ENCODE peak calls at places on chromosomes 3 and 15, in seven cellular contexts. C is CD4-positive, alpha-beta T cell; E is psoas muscle; I is K562; N is CD8-positive, alpha-beta T cell; T is neural progenitor cell; Z is GM13977. G is an unnamed sample.

GRCh38 chr15:91853501-91853967 is at the start of gene SLCO3A1:
- DNase-seq in T (peak), C (peak), N (peak), I (peak), E (peak), Z (peak), G (no peak)

GRCh38 chr3:156418428-156418827 is 136.5 kb downstream of the SSR3 start:
- DNase-seq in T (no peak), N (no peak), Z (no peak), E (no peak), C (no peak), I (no peak), G (no peak)

GRCh38 chr3:66997560-66998074 is 490 bp upstream of the KBTBD8 start:
- DNase-seq in T (no peak), N (no peak), C (no peak), Z (no peak), I (peak), E (peak), G (no peak)

GRCh38 chr3:170632780-170633179 is 46.9 kb upstream of the SLC7A14 start:
- DNase-seq in Z (peak), N (no peak), T (no peak), C (no peak), I (no peak), E (no peak), G (peak)

GRCh38 chr3:141530133-141530768 is 43.4 kb downstream of the RASA2 start:
- DNase-seq in C (peak), E (no peak), N (no peak), T (no peak), Z (no peak), I (no peak), G (no peak)

GRCh38 chr15:42392309-42393024 is 33.2 kb downstream of the CAPN3 start:
- DNase-seq in Z (no peak), I (peak), N (no peak), C (no peak), E (no peak), T (no peak), G (no peak)

GRCh38 chr15:90322531-90322930 is 29.6 kb upstream of the ZNF774 start:
- DNase-seq in E (no peak), I (no peak), Z (no peak), N (no peak), T (peak), C (no peak), G (no peak)

GRCh38 chr15:33852570-33852969 is 115.7 kb upstream of the CHRM5 start:
- DNase-seq in I (no peak), E (no peak), N (no peak), C (no peak), T (no peak), Z (no peak), G (no peak)

GRCh38 chr3:195715134-195715533 is 5.6 kb upstream of the MUC20 start:
- DNase-seq in Z (no peak), T (no peak), I (peak), N (no peak), C (no peak), E (no peak), G (no peak)

GRCh38 chr15:57085267-57085666 is 166.8 kb downstream of the TCF12 start:
- DNase-seq in Z (no peak), T (no peak), N (no peak), E (no peak), C (no peak), I (no peak), G (no peak)

GRCh38 chr3:188824596-188824995 is 347.2 kb upstream of the TPRG1 start:
- DNase-seq in N (no peak), I (no peak), C (no peak), E (no peak), T (no peak), Z (no peak), G (no peak)

DNA sequence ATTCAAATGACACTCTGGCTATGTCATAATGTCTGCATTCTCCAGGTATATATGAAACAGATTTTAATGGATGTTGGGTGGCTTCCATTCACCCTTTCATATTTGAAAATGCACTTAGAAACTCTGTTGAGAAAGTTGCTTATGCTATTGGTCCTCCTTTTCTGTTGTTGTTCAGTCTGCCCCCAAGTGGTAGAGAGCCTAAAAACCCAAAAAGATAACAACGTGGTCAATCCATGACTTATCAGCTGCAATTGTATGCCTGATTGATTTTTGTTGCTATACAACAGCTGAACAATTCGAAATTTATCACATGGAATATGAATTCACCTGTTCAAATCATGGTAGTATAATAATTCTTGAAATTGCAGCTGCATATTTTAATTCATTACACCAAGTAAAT is 279.8 kb downstream of the ROBO2 start:
- DNase-seq in C (no peak), N (no peak), Z (peak), T (peak), E (no peak), I (peak), G (no peak)
- TF ChIP-seq CTCF in C (no peak), N (no peak), Z (peak), T (peak), E (no peak), I (peak), G (no peak)

GRCh38 chr3:42425736-42426407 is 15.5 kb upstream of the LYZL4 start:
- DNase-seq in Z (no peak), E (no peak), I (no peak), C (no peak), N (no peak), T (no peak), G (no peak)
- TF ChIP-seq CTCF in Z (no peak), E (no peak), I (no peak), C (no peak), N (no peak), T (no peak), G (no peak)

GRCh38 chr3:46922871-46923558 is 45.5 kb downstream of the PTH1R start:
- DNase-seq in C (no peak), I (no peak), T (no peak), Z (no peak), N (no peak), E (peak), G (no peak)
- TF ChIP-seq CTCF in C (no peak), I (no peak), T (no peak), Z (no peak), N (no peak), E (no peak), G (no peak)

DNA sequence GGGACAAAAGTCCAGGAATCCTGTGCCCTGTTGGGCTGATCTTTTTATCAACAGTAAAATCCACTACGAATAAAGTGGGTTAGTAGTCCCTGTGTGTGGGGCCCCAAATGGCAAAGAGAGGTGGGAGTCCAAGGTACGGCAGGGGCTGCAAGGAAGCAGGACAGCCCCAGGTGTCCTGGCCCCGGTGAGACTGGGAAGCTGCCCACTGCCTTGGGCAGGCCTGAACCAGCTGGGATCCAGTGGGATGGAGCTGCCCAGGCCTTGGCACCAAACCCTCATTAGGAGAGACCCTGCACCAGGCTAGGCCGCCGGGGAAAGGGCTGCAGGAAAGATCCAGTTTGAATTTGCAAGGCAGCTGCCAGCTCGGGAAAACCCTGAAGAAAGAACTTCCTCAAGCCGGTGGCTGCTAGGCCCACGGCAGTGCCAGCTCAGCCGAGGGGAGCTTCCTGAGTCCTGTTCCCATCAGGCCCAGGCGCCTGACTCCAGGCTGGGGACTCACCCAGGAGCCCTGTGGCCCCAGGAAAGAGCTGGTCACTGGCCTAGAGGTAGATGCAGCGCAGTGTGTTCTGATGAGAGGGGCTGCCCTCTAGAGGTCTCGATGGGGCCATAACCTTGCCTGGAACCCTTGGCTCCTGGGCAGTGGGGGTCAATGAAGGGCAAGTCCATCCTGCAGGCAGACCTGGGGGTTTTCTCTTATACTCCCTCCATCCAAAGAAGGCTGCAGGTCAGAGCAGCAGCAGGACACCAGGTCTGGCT is 14.4 kb upstream of the GNAI2 start:
- DNase-seq in E (no peak), C (no peak), I (no peak), N (no peak), Z (no peak), T (peak), G (no peak)
- TF ChIP-seq CTCF in E (no peak), C (no peak), I (peak), N (no peak), Z (peak), T (peak), G (peak)

DNA sequence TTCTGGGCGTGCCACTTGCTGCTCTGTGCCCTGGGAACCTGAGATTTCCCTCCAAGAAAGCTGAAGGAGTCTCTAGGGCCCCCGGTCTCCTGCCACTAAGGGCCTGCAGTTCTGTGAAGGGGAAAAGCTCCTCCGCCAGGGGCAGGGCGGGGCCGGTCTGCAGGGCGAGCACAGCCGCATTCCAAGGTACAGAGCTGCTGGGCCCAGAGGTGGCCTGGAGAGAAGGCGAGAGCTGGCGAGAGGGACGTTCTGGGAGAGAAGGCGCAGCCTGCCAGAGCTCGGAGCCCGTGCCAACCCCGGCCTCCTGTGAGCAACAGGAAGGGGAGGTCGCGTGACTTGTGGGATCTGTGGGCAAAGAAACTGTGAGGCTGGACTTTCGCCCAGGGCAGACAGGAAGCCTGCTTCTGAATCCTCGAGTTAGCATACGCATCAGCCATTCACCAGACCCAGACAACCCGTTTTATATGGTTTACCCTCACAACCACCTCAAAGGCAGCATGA is 500.4 kb downstream of the SHQ1 start:
- DNase-seq in T (peak), N (peak), C (peak), E (peak), I (no peak), Z (no peak), G (no peak)
- TF ChIP-seq CTCF in T (peak), N (no peak), C (no peak), E (no peak), I (no peak), Z (peak), G (peak)

GRCh38 chr3:82498186-82498585 is 736.7 kb upstream of the GBE1 start:
- DNase-seq in T (no peak), N (no peak), I (no peak), Z (no peak), C (no peak), E (no peak), G (no peak)

GRCh38 chr3:82493858-82494257 is 732.4 kb upstream of the GBE1 start:
- DNase-seq in Z (no peak), N (no peak), C (no peak), E (no peak), I (no peak), T (no peak), G (no peak)

GRCh38 chr3:82494977-82495489 is 733.6 kb upstream of the GBE1 start:
- DNase-seq in I (no peak), N (no peak), E (no peak), T (no peak), C (no peak), Z (peak), G (no peak)

GRCh38 chr3:82495655-82496054 is 734.2 kb upstream of the GBE1 start:
- DNase-seq in E (no peak), I (no peak), T (no peak), N (no peak), C (no peak), Z (no peak), G (no peak)

GRCh38 chr3:82496890-82497560 is 735.6 kb upstream of the GBE1 start:
- DNase-seq in I (peak), N (no peak), C (no peak), E (no peak), Z (peak), T (peak), G (no peak)
- TF ChIP-seq CTCF in I (no peak), N (no peak), C (no peak), E (no peak), Z (peak), T (peak), G (peak)

GRCh38 chr3:27883266-27883665 is 161.1 kb upstream of the EOMES start:
- DNase-seq in C (no peak), Z (no peak), T (peak), N (no peak), I (no peak), E (no peak), G (no peak)

GRCh38 chr3:27880969-27881892 is 159.1 kb upstream of the EOMES start:
- DNase-seq in E (no peak), C (peak), I (no peak), N (peak), Z (no peak), T (no peak), G (no peak)

GRCh38 chr3:27877122-27878011 is 155.2 kb upstream of the EOMES start:
- DNase-seq in E (no peak), N (no peak), T (no peak), C (no peak), I (no peak), Z (no peak), G (no peak)

DNA sequence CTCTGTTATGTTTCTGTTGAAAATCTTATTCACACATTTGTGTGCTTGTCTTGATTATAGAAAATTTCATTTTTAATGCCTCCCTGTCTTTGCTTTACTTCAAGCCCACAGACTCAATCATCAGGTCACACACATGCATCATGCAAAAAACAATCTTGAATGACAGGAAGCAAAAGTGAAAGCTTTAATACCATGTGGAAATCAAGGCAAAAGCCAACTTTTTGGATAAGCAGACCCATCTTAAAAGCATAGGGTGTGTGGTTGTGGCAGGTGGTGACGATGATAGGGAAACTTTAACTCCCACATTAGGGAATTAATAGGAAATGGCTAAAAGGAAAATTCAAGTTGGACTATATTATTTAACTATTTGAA is 155.9 kb upstream of the EOMES start:
- DNase-seq in I (no peak), T (no peak), N (no peak), C (no peak), E (no peak), Z (no peak), G (no peak)
- TF ChIP-seq CTCF in I (no peak), T (no peak), N (no peak), C (no peak), E (no peak), Z (no peak), G (no peak)

GRCh38 chr3:63370094-63370493 is 92.0 kb downstream of the SYNPR start:
- DNase-seq in I (no peak), N (no peak), Z (no peak), T (no peak), E (no peak), C (no peak), G (no peak)

GRCh38 chr3:63364495-63364894 is 86.4 kb downstream of the SYNPR start:
- DNase-seq in I (no peak), Z (no peak), C (no peak), E (no peak), T (peak), N (no peak), G (no peak)

DNA sequence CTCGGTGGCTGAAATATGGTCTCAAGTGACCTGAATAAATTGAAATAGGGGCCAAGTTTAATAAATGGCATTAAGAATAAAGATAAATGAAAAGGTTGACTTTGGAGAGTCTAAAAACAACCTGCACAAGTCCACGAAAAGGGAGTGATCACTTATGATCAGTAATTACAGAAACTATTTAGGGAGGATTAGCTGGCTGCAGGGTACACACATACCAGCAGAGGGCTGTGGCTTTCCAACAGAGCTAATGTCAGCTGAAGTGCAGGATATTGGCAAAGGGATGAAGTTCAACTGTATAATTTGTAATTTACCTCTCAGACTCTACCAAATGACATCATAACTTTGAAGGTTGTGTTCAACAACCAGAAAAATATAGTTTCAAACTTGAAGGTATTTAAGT is 86.8 kb downstream of the SYNPR start:
- DNase-seq in T (peak), C (no peak), Z (no peak), N (no peak), E (no peak), I (no peak), G (no peak)
- TF ChIP-seq CTCF in T (peak), C (no peak), Z (no peak), N (no peak), E (peak), I (no peak), G (no peak)

G was measured in GM10248.